ENCODE peak calls at places on chromosomes 4 and X, in nine cellular contexts. A, Z, Y, C, X, K, N, W and D are unnamed samples.

GRCh38 chrX:108701633-108702032 is 34.7 kb downstream of the IRS4 start:
- DNase-seq in N (no peak), W (no peak), X (no peak), A (no peak), K (no peak), C (no peak), Z (no peak), Y (no peak), D (no peak)

GRCh38 chr4:44638091-44638490 is 13.3 kb downstream of the YIPF7 start:
- DNase-seq in W (no peak), X (no peak), N (no peak), Y (no peak), C (no peak), Z (no peak), A (no peak), K (no peak), D (no peak)

GRCh38 chrX:119410027-119410819 is 11.1 kb downstream of the SLC25A43 start:
- DNase-seq in A (no peak), N (peak; percentile 80), Y (no peak), X (no peak), C (peak; percentile 75), W (peak; percentile 82), K (no peak), Z (peak; percentile 46), D (no peak)

GRCh38 chr4:20832821-20833220 is 132.6 kb downstream of the PACRGL start:
- DNase-seq in Y (no peak), K (no peak), Z (peak; percentile 53), X (no peak), N (no peak), A (no peak), W (no peak), C (no peak), D (no peak)

GRCh38 chrX:85815203-85815751 is 232.1 kb downstream of the CHM start:
- DNase-seq in K (no peak), Y (no peak), N (no peak), Z (no peak), A (no peak), W (no peak), X (no peak), C (no peak), D (no peak)

GRCh38 chr4:2417196-2417764 is 1.2 kb downstream of the ZFYVE28 start:
- DNase-seq in Y (no peak), Z (no peak), A (no peak), K (peak; percentile 43), N (peak; percentile 65), C (peak; percentile 47), W (no peak), X (peak; percentile 75), D (no peak)

GRCh38 chr4:7007944-7008343 is 35.2 kb upstream of the TADA2B start:
- DNase-seq in C (no peak), A (no peak), K (no peak), Z (no peak), W (no peak), Y (no peak), X (no peak), N (no peak), D (no peak)

GRCh38 chrX:19852014-19853005 is 35.1 kb downstream of the SH3KBP1 start:
- DNase-seq in C (no peak), N (no peak), Z (peak; percentile 70), W (no peak), X (no peak), K (no peak), Y (no peak), A (no peak), D (no peak)

GRCh38 chr4:107619065-107619464 is 101.0 kb downstream of the PAPSS1 start:
- DNase-seq in W (no peak), X (no peak), A (no peak), K (no peak), Y (no peak), C (no peak), N (no peak), Z (peak; percentile 84), D (no peak)

GRCh38 chrX:38886112-38886511 is 84.9 kb downstream of the MID1IP1 start:
- DNase-seq in Z (no peak), X (no peak), K (no peak), Y (no peak), W (no peak), A (no peak), N (no peak), C (no peak), D (no peak)

GRCh38 chr4:119536572-119537528 is 91.8 kb downstream of the PDE5A start:
- DNase-seq in A (no peak), Z (peak; percentile 49), X (peak; percentile 67), C (no peak), W (no peak), K (no peak), N (no peak), Y (no peak), D (no peak)

GRCh38 chr4:30842142-30842541 is 122.0 kb downstream of the PCDH7 start:
- DNase-seq in N (no peak), X (no peak), W (no peak), Y (no peak), Z (no peak), C (no peak), A (no peak), K (no peak), D (no peak)

GRCh38 chrX:74593593-74593992 is 20.8 kb downstream of the RLIM start:
- DNase-seq in N (no peak), K (no peak), X (no peak), C (no peak), Y (no peak), W (no peak), Z (peak; percentile 25), A (no peak), D (no peak)

GRCh38 chr4:140255467-140255866 is 101.5 kb upstream of the MAML3 start:
- DNase-seq in K (no peak), N (no peak), Z (peak; percentile 39), W (no peak), Y (no peak), X (no peak), C (no peak), A (no peak), D (no peak)

GRCh38 chr4:185424905-185425599 is 712 bp downstream of the UFSP2 start:
- DNase-seq in K (no peak), W (no peak), A (peak; percentile 11), X (peak; percentile 7), Y (no peak), Z (peak; percentile 4), N (no peak), C (no peak), D (no peak)

GRCh38 chr4:170167678-170168077 is 77.9 kb upstream of the AADAT start:
- DNase-seq in N (no peak), A (no peak), C (no peak), W (no peak), Z (no peak), Y (no peak), K (no peak), X (no peak), D (no peak)

GRCh38 chr4:134544303-134544761 is 342.7 kb upstream of the PABPC4L start:
- DNase-seq in W (no peak), K (peak; percentile 26), Y (no peak), Z (peak; percentile 50), C (no peak), N (no peak), X (no peak), A (no peak), D (no peak)

GRCh38 chrX:153974726-153975286 is 2.3 kb downstream of the TMEM187 start:
- DNase-seq in W (peak; percentile 39), N (no peak), X (no peak), Z (no peak), A (no peak), K (no peak), Y (no peak), C (no peak), D (no peak)

GRCh38 chr4:66777097-66777496 is 768.2 kb downstream of the CENPC start:
- DNase-seq in Z (peak; percentile 1), A (no peak), Y (no peak), K (no peak), C (no peak), X (no peak), W (no peak), N (no peak), D (no peak)
- TF ChIP-seq CTCF in Z (no peak), A (no peak), Y (no peak), K (no peak), C (no peak), X (no peak), W (no peak), N (no peak), D (no peak)

GRCh38 chr4:3765271-3766206 is 646 bp upstream of the ADRA2C start:
- DNase-seq in A (no peak), X (peak; percentile 90), Z (peak; percentile 13), Y (no peak), C (no peak), N (peak; percentile 56), W (peak; percentile 76), K (peak; percentile 84), D (peak; percentile 66)
- TF ChIP-seq CTCF in A (no peak), X (peak; percentile 40), Z (no peak), Y (no peak), C (no peak), N (no peak), W (peak; percentile 39), K (no peak), D (no peak)

DNA sequence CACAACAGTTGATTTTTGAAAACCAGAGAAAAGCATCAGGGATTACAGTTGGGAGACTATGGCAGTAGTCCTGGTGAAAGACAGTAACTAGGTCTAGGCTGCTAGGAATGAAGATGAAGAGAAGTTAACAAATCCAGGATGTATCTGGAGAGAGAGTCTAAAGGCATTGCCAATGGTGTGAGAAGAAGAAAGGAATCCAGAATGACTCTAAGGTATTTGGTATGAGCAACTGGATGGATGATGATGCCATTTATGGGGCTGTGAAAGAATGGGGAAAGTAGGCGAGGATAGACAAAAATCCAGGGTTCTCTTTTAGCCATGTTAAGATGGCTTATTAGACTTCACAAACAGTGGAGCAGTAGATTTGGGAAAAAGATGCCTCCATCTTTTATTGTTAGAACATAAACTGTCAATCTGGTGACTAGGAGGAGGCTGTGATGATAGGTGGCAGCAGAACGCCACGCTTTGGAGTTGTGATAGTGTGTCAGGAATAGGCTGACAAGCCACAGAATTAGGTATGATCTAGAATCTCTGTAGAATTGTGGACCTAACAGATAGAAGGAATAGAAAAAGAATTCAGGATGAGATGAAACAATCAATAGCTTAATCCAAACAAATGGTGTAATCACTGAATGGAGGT is 27.3 kb upstream of the JADE1 start:
- DNase-seq in K (no peak), N (peak; percentile 67), Y (peak; percentile 30), A (peak; percentile 35), W (peak; percentile 66), C (no peak), X (peak; percentile 24), Z (no peak), D (peak; percentile 49)
- TF ChIP-seq CTCF in K (no peak), N (no peak), Y (peak; percentile 50), A (peak; percentile 46), W (peak; percentile 58), C (peak; percentile 35), X (peak; percentile 32), Z (no peak), D (peak; percentile 37)

DNA sequence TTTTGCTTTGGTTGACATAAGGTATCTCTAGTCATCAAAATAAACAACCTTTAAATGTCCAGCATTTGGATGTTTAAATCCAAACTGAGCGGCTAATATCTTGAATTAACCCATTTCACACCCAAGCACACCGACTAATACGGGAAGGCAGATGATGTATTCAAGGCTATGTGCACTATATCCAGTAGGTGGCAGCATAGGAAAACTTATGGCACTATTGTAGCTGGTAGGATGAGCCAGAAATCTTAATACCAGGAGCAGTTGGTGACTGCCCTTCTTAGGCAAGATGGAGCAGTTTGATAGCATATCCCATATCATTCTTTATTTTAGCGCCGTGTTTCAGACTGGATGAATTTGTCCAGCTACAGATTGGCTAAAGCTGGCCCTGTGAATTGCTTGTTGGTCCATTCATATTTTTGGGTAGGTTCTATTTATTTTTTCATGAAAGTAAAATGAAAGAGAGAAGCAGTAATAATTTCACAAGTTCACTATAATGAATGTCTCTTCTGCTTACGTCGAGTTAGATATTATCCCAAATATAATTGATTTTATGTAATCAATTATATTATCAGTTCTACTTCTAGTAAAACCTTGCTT is 24.4 kb downstream of the UCHL1 start:
- DNase-seq in A (peak; percentile 77), N (no peak), K (peak; percentile 83), C (no peak), Y (peak; percentile 46), Z (peak; percentile 87), X (peak; percentile 87), W (no peak), D (peak; percentile 78)
- TF ChIP-seq CTCF in A (peak; percentile 77), N (peak; percentile 49), K (peak; percentile 79), C (peak; percentile 90), Y (peak; percentile 95), Z (peak; percentile 88), X (peak; percentile 95), W (peak; percentile 93), D (peak; percentile 85)